ENCODE peak calls at places on chromosomes 5 and 9, in four cellular contexts. A, I, W and S are unnamed samples.

GRCh38 chr9:20732118-20732517 is 48.1 kb downstream of the FOCAD start:
- DNase-seq in A (no peak), I (peak; percentile 100), W (peak; percentile 14), S (no peak)

GRCh38 chr9:92725266-92725545 is 39.4 kb downstream of the BICD2 start:
- DNase-seq in A (no peak), I (no peak), W (no peak), S (no peak)

GRCh38 chr5:79093762-79094161 is 17.8 kb upstream of the BHMT start:
- DNase-seq in A (no peak), I (no peak), W (no peak), S (no peak)

GRCh38 chr5:394671-395155 is 48.3 kb upstream of the EXOC3 start:
- DNase-seq in A (no peak), I (no peak), W (peak; percentile 36), S (no peak)

GRCh38 chr5:74945561-74946165 is 79.5 kb upstream of the FAM169A start:
- DNase-seq in A (peak; percentile 16), I (no peak), W (peak; percentile 66), S (peak; percentile 48)

GRCh38 chr9:92671323-92671722 is 1.4 kb upstream of the IPPK start:
- DNase-seq in A (no peak), I (peak; percentile 91), W (peak; percentile 84), S (no peak)

GRCh38 chr5:114055810-114056476 is 305.9 kb upstream of the KCNN2 start:
- DNase-seq in A (no peak), I (no peak), W (peak; percentile 24), S (no peak)

GRCh38 chr5:39164529-39165402 is 54.6 kb downstream of the FYB1 start:
- DNase-seq in A (no peak), I (peak; percentile 92), W (no peak), S (no peak)

GRCh38 chr5:98428806-98429205 is 344.7 kb upstream of the RGMB start:
- DNase-seq in A (peak; percentile 8), I (no peak), W (peak; percentile 86), S (peak; percentile 38)

GRCh38 chr5:81794246-81794645 is 43.3 kb upstream of the SSBP2 start:
- DNase-seq in A (no peak), I (no peak), W (no peak), S (no peak)

DNA sequence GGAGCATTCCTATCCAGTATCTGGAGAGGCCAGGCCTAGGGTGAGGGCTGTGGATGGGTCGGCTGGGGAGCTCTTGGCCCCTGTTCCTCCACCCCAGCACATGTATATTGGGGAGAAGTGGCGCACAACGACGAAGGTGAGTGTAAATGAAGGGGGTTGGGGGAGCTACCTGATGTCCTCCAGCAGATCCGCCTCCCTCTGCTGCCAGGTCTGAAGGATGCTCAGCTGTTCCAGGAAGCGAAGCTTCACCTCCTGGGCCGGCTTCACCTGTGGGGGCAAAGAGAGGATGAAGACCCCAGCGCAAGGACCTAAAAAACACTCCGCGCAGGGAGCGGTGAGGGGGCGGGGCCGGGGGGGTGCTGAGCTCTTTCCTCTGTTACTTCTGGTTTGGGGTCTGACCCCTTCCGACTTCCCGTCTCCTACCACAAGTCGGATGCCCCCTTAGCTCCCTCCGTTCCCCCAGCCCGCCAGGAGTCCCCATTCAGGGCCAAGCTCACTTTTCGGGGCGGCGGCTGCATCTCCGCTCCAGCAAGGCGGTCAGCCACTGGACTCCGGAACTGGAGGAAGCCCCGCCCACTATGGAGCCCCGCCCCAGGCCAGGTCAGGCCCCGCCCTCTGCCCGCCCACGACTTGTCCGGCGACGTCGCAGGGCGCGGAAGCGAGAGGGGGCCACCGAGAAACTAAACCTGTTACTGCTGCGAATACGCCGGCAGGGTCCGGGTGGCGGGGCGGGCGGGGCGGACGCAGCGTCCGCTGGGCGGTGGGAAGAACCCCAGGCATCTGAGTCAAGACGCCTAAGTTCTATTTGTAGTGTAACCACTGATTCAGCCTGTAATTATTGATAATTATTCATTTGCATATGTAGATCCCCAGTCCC is at the start of gene FCHSD1:
- DNase-seq in A (peak; percentile 43), I (peak; percentile 55), W (peak; percentile 92), S (peak; percentile 94)
- H3K4me3 ChIP-seq in A (peak within 1 kb of the TSS; percentile 68), I (peak within 1 kb of the TSS; percentile 64), W (peak within 1 kb of the TSS; percentile 85), S (peak within 1 kb of the TSS; percentile 67)

GRCh38 chr9:21965401-21965951 is 28.7 kb downstream of the CDKN2A start:
- DNase-seq in A (no peak), I (peak; percentile 62), W (peak; percentile 93), S (peak; percentile 42)
- TF ChIP-seq CTCF in A (peak; percentile 67), I (peak; percentile 80), W (peak; percentile 82), S (no peak)

DNA sequence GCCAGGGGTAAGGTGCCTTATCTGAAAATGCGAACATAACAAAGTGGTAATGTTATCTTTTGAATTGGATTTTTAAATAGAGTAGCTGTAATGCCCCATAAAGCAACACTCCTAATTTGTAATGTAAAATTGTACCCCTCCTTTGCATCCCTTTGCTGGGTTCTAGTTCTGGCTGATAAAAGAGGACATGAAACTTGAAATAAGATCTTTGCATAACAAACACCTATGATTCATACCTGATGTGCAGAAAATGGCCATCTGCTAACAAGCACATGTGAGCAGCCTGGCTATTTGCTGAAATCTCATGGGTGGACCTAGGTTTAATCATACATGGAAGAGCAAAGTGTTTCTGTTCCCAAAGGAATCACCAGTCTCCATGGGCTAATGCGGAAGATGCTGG is 585.0 kb downstream of the TLE4 start:
- DNase-seq in A (peak; percentile 58), I (no peak), W (peak; percentile 44), S (peak; percentile 63)
- H3K4me3 ChIP-seq in A (no peak overlapping the region), I (no peak overlapping the region), W (no peak overlapping the region), S (no peak overlapping the region)

GRCh38 chr5:148830220-148830619 is 3.8 kb downstream of the ADRB2 start:
- DNase-seq in A (no peak), I (peak; percentile 26), W (no peak), S (no peak)

GRCh38 chr5:148827723-148828122 is 1.3 kb downstream of the ADRB2 start:
- DNase-seq in A (no peak), I (peak; percentile 34), W (peak; percentile 25), S (no peak)

GRCh38 chr5:148829248-148829594 is 2.8 kb downstream of the ADRB2 start:
- DNase-seq in A (no peak), I (no peak), W (no peak), S (no peak)

GRCh38 chr5:148829734-148830133 is 3.3 kb downstream of the ADRB2 start:
- DNase-seq in A (no peak), I (peak; percentile 25), W (peak; percentile 11), S (no peak)

DNA sequence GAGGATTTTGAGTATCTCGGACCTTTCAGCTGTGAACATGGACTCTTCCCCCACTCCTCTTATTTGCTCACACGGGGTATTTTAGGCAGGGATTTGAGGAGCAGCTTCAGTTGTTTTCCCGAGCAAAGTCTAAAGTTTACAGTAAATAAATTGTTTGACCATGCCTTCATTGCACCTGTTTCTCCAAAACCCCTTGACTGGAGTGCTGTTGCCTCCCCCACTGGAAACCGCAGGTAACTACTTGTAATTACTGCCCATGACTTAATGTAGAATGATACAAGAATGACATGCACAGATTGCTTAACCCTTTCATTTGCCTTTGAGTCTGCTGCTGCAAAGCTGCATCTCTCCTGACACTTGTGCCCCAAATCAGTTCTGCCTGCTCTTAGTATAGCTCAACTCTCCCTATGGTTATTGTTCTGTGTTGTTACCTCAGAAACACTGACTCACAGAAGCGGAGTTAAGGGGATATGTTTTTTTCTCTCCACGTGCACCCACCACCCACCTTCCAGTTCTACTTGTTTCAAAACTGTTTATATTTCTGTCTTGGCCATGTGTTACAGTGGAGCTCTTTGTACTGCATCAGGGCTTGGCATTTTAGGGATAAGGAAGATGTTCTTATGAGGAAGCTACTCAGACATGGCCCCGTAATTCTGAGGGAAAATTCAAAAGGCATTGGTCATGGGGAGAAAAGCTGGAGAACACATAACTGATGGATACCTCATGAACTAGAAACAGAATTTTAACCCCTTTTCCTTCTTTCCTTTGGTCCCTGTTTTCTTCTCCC is 2.2 kb downstream of the ADRB2 start:
- DNase-seq in A (no peak), I (peak; percentile 73), W (peak; percentile 55), S (no peak)
- TF ChIP-seq CTCF in A (peak; percentile 40), I (peak; percentile 42), W (no peak), S (peak; percentile 6)

DNA sequence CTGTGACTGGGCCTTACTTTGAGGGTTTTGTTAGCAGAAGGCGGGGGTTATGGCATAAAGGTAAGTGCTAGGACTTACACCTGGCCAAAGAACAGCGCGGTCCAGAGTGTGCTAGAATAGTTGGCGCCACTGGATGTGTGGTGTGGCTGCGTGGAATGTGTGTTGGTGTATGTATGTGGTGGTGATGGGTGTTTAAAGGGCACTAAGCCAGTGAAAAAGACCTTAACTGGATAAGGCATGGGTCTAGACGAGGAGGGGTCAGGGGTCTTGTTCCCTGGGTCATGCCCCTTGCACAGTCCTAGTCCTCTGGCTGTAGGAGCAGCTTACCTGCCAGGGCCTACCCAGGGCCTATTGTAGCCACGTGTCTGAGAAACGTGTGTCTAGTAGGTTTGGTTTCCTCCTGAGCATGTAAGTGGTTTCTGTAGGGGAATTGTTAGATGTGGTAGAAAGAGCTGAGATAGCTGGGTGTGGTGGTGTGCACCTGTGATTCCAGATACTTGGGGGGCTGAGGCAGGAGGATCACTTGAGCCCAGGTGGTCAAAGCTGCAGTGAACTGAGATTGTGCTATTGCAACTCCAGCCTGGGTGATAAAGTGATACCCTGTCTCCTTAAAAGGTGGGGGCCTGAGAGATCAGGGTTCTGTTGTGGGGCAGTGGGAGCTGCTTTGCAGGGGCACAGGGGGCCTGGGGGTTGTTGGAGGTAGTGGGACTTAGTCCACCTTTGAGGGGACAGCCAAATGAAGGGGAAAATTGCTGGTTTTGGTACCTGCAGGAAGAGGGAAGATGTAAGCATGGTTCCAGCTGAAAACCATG is 55.2 kb downstream of the HSPA4 start:
- DNase-seq in A (peak; percentile 37), I (no peak), W (no peak), S (peak; percentile 61)
- H3K4me3 ChIP-seq in A (no peak overlapping the region), I (no peak overlapping the region), W (no peak overlapping the region), S (no peak overlapping the region)

DNA sequence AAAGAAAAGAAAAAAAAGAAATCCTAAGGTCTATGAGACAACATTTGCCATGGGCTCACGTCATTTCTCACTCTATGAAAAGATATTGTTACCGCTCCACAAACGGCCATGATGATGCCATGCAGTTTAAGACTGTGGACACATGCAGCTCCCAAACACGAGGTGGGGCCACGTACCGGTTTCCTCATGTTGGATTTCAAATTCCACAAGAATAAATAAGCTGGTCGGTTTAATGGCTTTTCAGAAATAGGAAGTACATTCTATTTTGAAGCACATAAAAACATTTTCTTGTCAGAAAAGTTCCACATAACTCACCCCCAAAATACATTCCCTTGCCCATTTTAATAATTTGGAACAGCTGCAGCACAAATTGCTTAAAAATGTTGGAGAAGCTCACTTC is 130.6 kb downstream of the MYO10 start:
- DNase-seq in A (no peak), I (no peak), W (peak; percentile 78), S (no peak)
- TF ChIP-seq CTCF in A (no peak), I (no peak), W (peak; percentile 48), S (no peak)

GRCh38 chr5:123094227-123094918 is 5.3 kb downstream of the PRDM6 start:
- DNase-seq in A (no peak), I (no peak), W (no peak), S (no peak)
- H3K4me3 ChIP-seq in A (no peak overlapping the region), I (no peak overlapping the region), W (no peak overlapping the region), S (no peak overlapping the region)

DNA sequence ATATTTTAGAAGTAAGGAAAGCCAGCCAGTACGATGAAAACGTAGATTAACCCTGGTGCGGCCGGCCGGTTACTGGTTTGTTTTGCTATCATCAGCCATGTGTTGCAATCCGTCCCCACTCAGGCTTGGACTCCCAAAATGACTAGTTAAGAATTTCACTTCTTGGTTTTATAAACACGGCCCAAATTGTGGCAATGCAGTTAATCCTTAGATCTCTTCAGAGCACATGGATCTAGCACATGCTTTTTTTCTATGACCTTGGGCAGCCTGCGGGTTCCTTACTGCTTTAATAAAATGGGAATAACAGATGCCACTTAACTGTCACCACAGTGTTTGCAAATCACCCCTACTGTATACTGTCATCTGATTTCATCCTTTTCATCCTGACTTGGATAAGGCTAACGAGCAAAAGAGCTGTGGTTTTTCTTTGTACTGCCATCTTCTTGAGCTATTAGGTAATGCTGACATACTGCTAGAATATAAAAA is 1.5 kb downstream of the NDFIP1 start:
- DNase-seq in A (no peak), I (no peak), W (peak; percentile 69), S (peak; percentile 59)
- TF ChIP-seq CTCF in A (no peak), I (no peak), W (no peak), S (no peak)

GRCh38 chr5:157558089-157558595 is 17.4 kb downstream of the ADAM19 start:
- DNase-seq in A (no peak), I (peak; percentile 72), W (peak; percentile 58), S (no peak)
- H3K4me3 ChIP-seq in A (no peak overlapping the region), I (no peak overlapping the region), W (no peak overlapping the region), S (no peak overlapping the region)